ENCODE peak calls at places on chromosomes 4 and X, in nine cellular contexts. B, G, M, O, D, C, F, Q and A are unnamed samples.

GRCh38 chr4:184957451-184958115 is 60.7 kb upstream of the HELT start:
- DNase-seq in O (no peak), F (no peak), M (no peak), B (no peak), D (no peak), C (no peak), G (no peak), Q (no peak), A (no peak)

GRCh38 chrX:38438321-38438720 is 85.9 kb downstream of the OTC start:
- DNase-seq in B (no peak), D (no peak), F (no peak), O (no peak), M (no peak), G (no peak), C (no peak), Q (no peak), A (no peak)

GRCh38 chr4:55733874-55734437 is 85.6 kb upstream of the EXOC1L start:
- DNase-seq in F (peak), C (peak), Q (peak), M (peak), O (peak), D (no peak), G (peak), B (peak), A (peak)

GRCh38 chrX:18173494-18174180 is 47.0 kb downstream of the BEND2 start:
- DNase-seq in Q (no peak), B (no peak), M (no peak), O (peak), D (no peak), G (no peak), C (no peak), F (no peak), A (no peak)

GRCh38 chr4:168797176-168797575 is 212.9 kb downstream of the CBR4 start:
- DNase-seq in D (no peak), Q (peak), G (peak), F (no peak), O (no peak), C (peak), M (peak), B (peak), A (peak)

GRCh38 chr4:56971383-56971782 is 6.0 kb downstream of the NOA1 start:
- DNase-seq in O (no peak), M (no peak), D (no peak), B (no peak), G (no peak), C (no peak), F (no peak), Q (no peak), A (no peak)

GRCh38 chr4:27289704-27290103 is 429.1 kb downstream of the STIM2 start:
- DNase-seq in M (no peak), Q (no peak), O (no peak), G (no peak), F (no peak), D (no peak), C (no peak), B (no peak), A (no peak)

GRCh38 chrX:40504801-40505605 is 75.8 kb upstream of the ATP6AP2 start:
- DNase-seq in M (peak), Q (peak), D (peak), G (peak), O (no peak), C (peak), B (no peak), F (no peak), A (peak)

GRCh38 chr4:185711764-185712163 is 100.2 kb downstream of the SORBS2 start:
- DNase-seq in C (peak), Q (peak), O (no peak), D (no peak), M (peak), B (peak), F (no peak), G (no peak), A (no peak)

GRCh38 chrX:12673487-12673886 is 117.7 kb upstream of the PRPS2 start:
- DNase-seq in B (no peak), C (no peak), F (no peak), D (no peak), M (no peak), Q (no peak), G (no peak), O (no peak), A (no peak)

GRCh38 chr4:1512738-1513660 is 106.8 kb upstream of the NKX1-1 start:
- DNase-seq in O (no peak), B (no peak), C (peak), F (peak), Q (no peak), D (no peak), M (no peak), G (peak), A (peak)

GRCh38 chr4:134078230-134078914 is 123.2 kb downstream of the PABPC4L start:
- DNase-seq in B (no peak), O (no peak), C (no peak), M (no peak), G (no peak), D (no peak), F (no peak), Q (no peak), A (no peak)

GRCh38 chr4:107825072-107825789 is 499 bp downstream of the SGMS2 start:
- DNase-seq in M (peak), D (no peak), F (no peak), Q (peak), O (peak), B (peak), G (peak), C (peak), A (peak)

GRCh38 chr4:38805530-38806145 is 1.0 kb upstream of the TLR1 start:
- DNase-seq in M (no peak), C (peak), O (peak), F (no peak), G (no peak), B (no peak), Q (no peak), D (no peak), A (no peak)

GRCh38 chrX:7201481-7201880 is 53.5 kb upstream of the PUDP start:
- DNase-seq in C (peak), F (no peak), B (no peak), G (no peak), M (no peak), O (no peak), Q (no peak), D (no peak), A (no peak)

GRCh38 chr4:70505152-70505748 is 13.1 kb upstream of the AMTN start:
- DNase-seq in M (peak), Q (peak), F (peak), O (peak), C (peak), G (peak), D (peak), B (peak), A (peak)

GRCh38 chr4:20386906-20387305 is 135.2 kb downstream of the SLIT2 start:
- DNase-seq in F (no peak), Q (no peak), G (no peak), B (no peak), D (no peak), C (no peak), M (no peak), O (no peak), A (no peak)

GRCh38 chr4:165079476-165079875 is 25.8 kb downstream of the TRIM75 start:
- DNase-seq in F (peak), G (no peak), D (no peak), B (peak), O (peak), M (peak), Q (peak), C (peak), A (no peak)

GRCh38 chrX:1592863-1593201 is 1.4 kb downstream of the AKAP17A start:
- DNase-seq in Q (no peak), F (no peak), D (no peak), G (no peak), M (peak), O (no peak), B (no peak), C (no peak), A (no peak)

GRCh38 chrX:39601193-39602085 is 496.3 kb downstream of the BCOR start:
- DNase-seq in B (no peak), D (no peak), G (no peak), M (no peak), O (no peak), Q (no peak), C (no peak), F (no peak), A (no peak)

GRCh38 chr4:73311428-73311827 is 52.8 kb upstream of the ANKRD17 start:
- DNase-seq in M (peak), G (peak), O (no peak), C (peak), F (no peak), B (peak), D (peak), Q (no peak), A (peak)

GRCh38 chrX:116238093-116238492 is 67.5 kb downstream of the AGTR2 start:
- DNase-seq in O (no peak), F (no peak), B (peak), M (no peak), C (no peak), G (no peak), Q (no peak), D (no peak), A (no peak)

GRCh38 chr4:47837582-47838294 is at the start of gene CORIN:
- DNase-seq in M (no peak), B (peak), G (no peak), O (peak), Q (no peak), F (peak), D (no peak), C (no peak), A (no peak)

GRCh38 chr4:3470244-3471097 is 7.4 kb downstream of the DOK7 start:
- DNase-seq in F (no peak), M (peak), O (peak), B (peak), D (peak), G (no peak), Q (no peak), C (peak), A (no peak)

GRCh38 chrX:123803331-123803983 is 56.4 kb upstream of the XIAP start:
- DNase-seq in B (peak), M (peak), Q (peak), D (no peak), F (no peak), C (peak), G (peak), O (no peak), A (peak)

GRCh38 chr4:89303989-89304388 is 3.6 kb downstream of the GPRIN3 start:
- DNase-seq in O (no peak), D (no peak), B (no peak), M (no peak), G (no peak), C (no peak), Q (no peak), F (no peak), A (no peak)

GRCh38 chr4:13548984-13549546 is 4.8 kb upstream of the NKX3-2 start:
- DNase-seq in Q (peak), G (peak), O (peak), M (peak), D (peak), C (peak), F (peak), B (peak), A (peak)

GRCh38 chrX:22534643-22535042 is 261.9 kb downstream of the CBLL2 start:
- DNase-seq in D (peak), M (peak), Q (peak), F (no peak), G (peak), B (peak), O (no peak), C (peak), A (peak)

GRCh38 chr4:25450491-25450901 is 73.4 kb downstream of the ANAPC4 start:
- DNase-seq in C (no peak), G (no peak), F (no peak), O (no peak), M (no peak), D (no peak), Q (no peak), B (no peak), A (no peak)

GRCh38 chrX:155094468-155095061 is 23.3 kb downstream of the BRCC3 start:
- DNase-seq in F (no peak), C (peak), G (peak), O (no peak), D (no peak), B (peak), M (peak), Q (peak), A (peak)

GRCh38 chrX:49003696-49004095 is 1.6 kb upstream of the GRIPAP1 start:
- DNase-seq in B (peak), D (no peak), C (no peak), Q (no peak), O (no peak), M (no peak), F (no peak), G (no peak), A (no peak)

GRCh38 chr4:186190456-186191265 is 706 bp upstream of the CYP4V2 start:
- DNase-seq in B (peak), D (no peak), Q (no peak), M (no peak), G (peak), O (peak), F (no peak), C (peak), A (peak)

GRCh38 chrX:78331708-78332107 is 4.3 kb upstream of the CYSLTR1 start:
- DNase-seq in C (no peak), O (no peak), Q (no peak), G (no peak), D (no peak), M (no peak), B (no peak), F (no peak), A (no peak)

GRCh38 chr4:83340692-83341343 is 6.2 kb upstream of the HPSE start:
- DNase-seq in D (no peak), M (no peak), B (no peak), Q (no peak), O (no peak), C (no peak), G (no peak), F (no peak), A (no peak)

GRCh38 chrX:132489256-132490085 is 633 bp upstream of the MBNL3 start:
- DNase-seq in Q (no peak), B (peak), G (no peak), O (peak), D (no peak), C (peak), F (peak), M (peak), A (peak)

GRCh38 chr4:80367737-80368136 is 32.2 kb downstream of the CFAP299 start:
- DNase-seq in M (peak), C (peak), B (peak), G (peak), F (no peak), Q (no peak), D (no peak), O (no peak), A (peak)
- H3K4me3 ChIP-seq in M (no peak), C (no peak), B (no peak), G (no peak), F (no peak), Q (no peak), D (no peak), O (no peak), A (no peak)

GRCh38 chrX:24298191-24298590 is 15.7 kb downstream of the SUPT20HL2 start:
- DNase-seq in M (peak), B (no peak), C (peak), D (no peak), F (no peak), Q (no peak), O (no peak), G (no peak), A (no peak)
- H3K4me3 ChIP-seq in M (no peak), B (no peak), C (no peak), D (no peak), F (no peak), Q (no peak), O (no peak), G (no peak), A (no peak)

GRCh38 chr4:116015062-116015461 is 901.6 kb upstream of the NDST4 start:
- DNase-seq in B (peak), M (no peak), C (no peak), D (no peak), Q (no peak), G (no peak), F (no peak), O (no peak), A (no peak)

GRCh38 chr4:116018831-116019230 is 905.4 kb upstream of the NDST4 start:
- DNase-seq in Q (no peak), B (peak), F (no peak), D (no peak), C (no peak), M (no peak), O (no peak), G (no peak), A (no peak)

GRCh38 chr4:116020141-116020722 is 906.8 kb upstream of the NDST4 start:
- DNase-seq in M (no peak), Q (no peak), D (no peak), C (no peak), B (peak), F (no peak), G (no peak), O (no peak), A (no peak)

GRCh38 chr4:116016201-116016600 is 902.8 kb upstream of the NDST4 start:
- DNase-seq in F (no peak), B (peak), Q (peak), M (peak), D (no peak), C (no peak), O (peak), G (peak), A (peak)

GRCh38 chr4:116015549-116015948 is 902.1 kb upstream of the NDST4 start:
- DNase-seq in O (no peak), B (no peak), C (no peak), G (no peak), D (no peak), F (no peak), Q (no peak), M (no peak), A (no peak)
- H3K4me3 ChIP-seq in O (no peak), B (no peak), C (no peak), G (no peak), D (no peak), F (no peak), Q (no peak), M (no peak), A (no peak)

GRCh38 chrX:53163436-53163835 is 61.6 kb downstream of the KDM5C start:
- DNase-seq in C (no peak), G (no peak), M (no peak), D (no peak), F (no peak), Q (no peak), O (no peak), B (no peak), A (no peak)
- H3K4me3 ChIP-seq in C (no peak), G (no peak), M (no peak), D (no peak), F (no peak), Q (no peak), O (no peak), B (no peak), A (no peak)